ENCODE peak calls at places on chromosomes 13 and 19, in six cellular contexts. F is endothelial cell of umbilical vein, E is transverse colon, I is astrocyte of the cerebellum, H is progenitor cell of endocrine pancreas, C is stomach. V is an unnamed sample.

GRCh38 chr13:25922373-25922772 is 129.4 kb downstream of the SHISA2 start:
- DNase-seq in F (no peak), E (no peak), I (no peak), H (no peak), C (no peak), V (no peak)

GRCh38 chr13:99123101-99124045 is 77.3 kb upstream of the UBAC2 start:
- DNase-seq in F (no peak), E (no peak), I (no peak), H (no peak), C (no peak), V (no peak)

GRCh38 chr13:97328222-97328790 is 105.7 kb upstream of the RAP2A start:
- DNase-seq in F (peak), E (no peak), I (peak), H (no peak), C (no peak), V (no peak)

GRCh38 chr19:18966304-18966703 is 25.3 kb upstream of the HOMER3 start:
- DNase-seq in F (no peak), E (no peak), I (no peak), H (no peak), C (no peak), V (no peak)

GRCh38 chr13:97332725-97333124 is 101.2 kb upstream of the RAP2A start:
- DNase-seq in F (no peak), E (no peak), I (no peak), H (no peak), C (no peak), V (no peak)

GRCh38 chr13:107005577-107005976 is 437.6 kb upstream of the ARGLU1 start:
- DNase-seq in F (no peak), E (no peak), I (no peak), H (no peak), C (no peak), V (no peak)

GRCh38 chr19:46659151-46660007 is 1.6 kb downstream of the DACT3 start:
- DNase-seq in F (no peak), E (peak), I (no peak), H (no peak), C (no peak), V (peak)

GRCh38 chr19:19649580-19649995 is 6.1 kb upstream of the GMIP start:
- DNase-seq in F (no peak), E (no peak), I (no peak), H (no peak), C (no peak), V (no peak)

GRCh38 chr13:31012285-31013024 is 80.0 kb downstream of the TEX26 start:
- DNase-seq in F (peak), E (no peak), I (no peak), H (no peak), C (no peak), V (no peak)

GRCh38 chr19:57949702-57950101 is 2.2 kb upstream of the ZNF256 start:
- DNase-seq in F (no peak), E (no peak), I (no peak), H (no peak), C (no peak), V (no peak)

GRCh38 chr19:16659464-16659831 is 496 bp downstream of the SMIM7 start:
- DNase-seq in F (no peak), E (no peak), I (no peak), H (no peak), C (peak), V (no peak)

GRCh38 chr13:106187092-106187491 is 348.4 kb downstream of the EFNB2 start:
- DNase-seq in F (no peak), E (no peak), I (no peak), H (no peak), C (no peak), V (no peak)

GRCh38 chr19:5882421-5882968 is 12.2 kb upstream of the FUT5 start:
- DNase-seq in F (no peak), E (no peak), I (no peak), H (no peak), C (no peak), V (no peak)

GRCh38 chr19:53813996-53814395 is 10.1 kb downstream of the NLRP12 start:
- DNase-seq in F (no peak), E (no peak), I (no peak), H (no peak), C (no peak), V (no peak)

GRCh38 chr19:40932008-40932959 is 50.3 kb upstream of the CYP2A7 start:
- DNase-seq in F (no peak), E (no peak), I (no peak), H (no peak), C (no peak), V (no peak)
- TF ChIP-seq CTCF in F (no peak), E (no peak), I (no peak), H (no peak), C (no peak), V (no peak)

DNA sequence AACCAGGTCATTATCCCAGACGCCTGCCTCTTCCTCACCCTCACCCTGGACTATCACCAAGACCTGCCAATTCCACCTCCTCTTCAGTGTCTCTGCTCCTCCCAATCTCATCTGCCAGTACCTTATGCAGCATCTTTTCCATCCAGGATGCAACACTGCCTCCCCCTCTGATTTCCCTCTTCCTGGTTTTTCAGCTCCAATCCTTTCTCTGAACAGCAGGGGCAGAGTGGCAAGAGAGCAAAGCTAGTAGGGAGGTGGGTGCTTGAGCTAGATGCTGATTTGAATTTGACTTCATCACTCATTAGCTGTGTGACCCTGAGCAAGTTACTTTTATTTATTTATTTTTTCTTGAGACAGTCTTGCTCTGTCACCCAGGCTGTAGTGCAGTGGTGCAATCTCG is 25.6 kb upstream of the CABP5 start:
- DNase-seq in F (no peak), E (no peak), I (no peak), H (no peak), C (no peak), V (no peak)
- TF ChIP-seq CTCF in F (no peak), E (no peak), I (no peak), H (peak), C (no peak), V (no peak)

GRCh38 chr19:1943661-1944087 is 2.7 kb downstream of the CSNK1G2 start:
- DNase-seq in F (no peak), E (no peak), I (no peak), H (no peak), C (no peak), V (no peak)
- TF ChIP-seq CTCF in F (no peak), E (no peak), I (no peak), H (no peak), C (no peak), V (no peak)

DNA sequence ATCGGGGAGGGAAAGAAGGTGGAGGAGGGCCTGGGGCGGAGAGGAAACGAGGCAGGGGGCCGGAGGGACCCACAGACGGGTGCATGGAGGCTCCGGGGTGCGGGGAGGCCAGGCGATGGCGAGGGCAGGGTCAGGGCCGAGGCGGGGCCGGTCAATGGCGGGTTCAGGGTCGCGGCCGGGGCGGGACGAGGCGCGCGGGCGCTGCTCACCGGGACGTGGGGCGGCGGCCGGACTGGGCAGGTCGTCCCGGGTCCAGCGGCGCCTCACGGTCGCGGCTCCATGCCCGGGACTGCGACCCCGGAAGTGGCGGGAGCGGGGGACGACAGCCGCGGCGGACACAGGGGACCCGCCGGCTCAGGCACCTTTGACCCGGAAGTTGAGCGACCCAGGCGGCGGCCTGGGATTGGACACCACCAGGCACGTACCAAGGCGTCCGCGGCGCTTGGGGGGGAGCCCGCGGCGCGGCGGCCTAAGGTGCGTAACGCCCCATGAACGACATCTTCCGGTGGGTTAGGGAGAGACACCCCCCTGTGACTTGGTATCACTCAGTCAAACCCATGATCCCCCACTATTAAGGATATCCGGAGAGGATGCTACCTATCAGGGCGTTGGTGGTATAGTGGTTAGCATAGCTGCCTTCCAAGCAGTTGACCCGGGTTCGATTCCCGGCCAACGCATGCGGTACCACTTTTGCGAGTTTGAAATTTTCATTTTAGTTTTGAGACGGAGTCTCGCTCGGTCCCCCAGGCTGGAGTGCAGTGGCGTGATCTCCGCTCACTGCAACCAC is at the start of gene DPP9:
- DNase-seq in F (peak), E (peak), I (peak), H (peak), C (peak), V (peak)
- TF ChIP-seq CTCF in F (no peak), E (no peak), I (no peak), H (peak), C (no peak), V (peak)